ENCODE peak calls at places on chromosomes 16 and 17, in ten cellular contexts. Z is adrenal gland, K is uterus, V is heart left ventricle, A is cardiac muscle cell, T is fibroblast of mammary gland, R is pancreas, J is AG04450, H is dorsolateral prefrontal cortex, W is cardiac fibroblast. O is an unnamed sample.

GRCh38 chr16:12971216-12971615 is 69.8 kb downstream of the SHISA9 start:
- DNase-seq in Z (peak), K (no peak), V (no peak), A (no peak), T (peak), R (no peak), J (no peak), H (peak), W (no peak), O (no peak)

GRCh38 chr16:8634991-8635736 is 13.7 kb downstream of the METTL22 start:
- DNase-seq in Z (no peak), K (no peak), V (no peak), A (peak), T (peak), R (no peak), J (no peak), H (peak), W (peak), O (no peak)

GRCh38 chr16:10611825-10612342 is 31.5 kb upstream of the EMP2 start:
- DNase-seq in Z (no peak), K (no peak), V (no peak), A (no peak), T (no peak), R (no peak), J (no peak), H (no peak), W (no peak), O (no peak)

GRCh38 chr17:67431210-67432015 is 54.3 kb downstream of the PITPNC1 start:
- DNase-seq in Z (no peak), K (no peak), V (no peak), A (no peak), T (peak), R (no peak), J (no peak), H (no peak), W (peak), O (no peak)

GRCh38 chr17:4177732-4178131 is 34.7 kb downstream of the CYB5D2 start:
- DNase-seq in Z (no peak), K (no peak), V (no peak), A (no peak), T (no peak), R (no peak), J (no peak), H (no peak), W (no peak), O (no peak)

GRCh38 chr16:53952215-53953208 is 248.6 kb downstream of the FTO start:
- DNase-seq in Z (no peak), K (no peak), V (no peak), A (no peak), T (peak), R (no peak), J (no peak), H (no peak), W (peak), O (no peak)

GRCh38 chr17:73494955-73495349 is 149.3 kb downstream of the SDK2 start:
- DNase-seq in Z (no peak), K (no peak), V (no peak), A (no peak), T (no peak), R (no peak), J (no peak), H (no peak), W (no peak), O (no peak)

GRCh38 chr17:41775394-41776226 is 10.9 kb downstream of the JUP start:
- DNase-seq in Z (peak), K (no peak), V (peak), A (no peak), T (no peak), R (no peak), J (no peak), H (peak), W (no peak), O (no peak)

GRCh38 chr17:35708951-35709350 is 22.5 kb upstream of the RASL10B start:
- DNase-seq in Z (no peak), K (no peak), V (no peak), A (no peak), T (no peak), R (no peak), J (no peak), H (no peak), W (no peak), O (no peak)

GRCh38 chr17:49527927-49528651 is 33.0 kb downstream of the NGFR start:
- DNase-seq in Z (no peak), K (no peak), V (no peak), A (no peak), T (no peak), R (no peak), J (no peak), H (peak), W (no peak), O (no peak)

GRCh38 chr17:17723354-17724261 is 42.4 kb downstream of the RAI1 start:
- DNase-seq in Z (peak), K (no peak), V (no peak), A (peak), T (peak), R (no peak), J (peak), H (no peak), W (peak), O (no peak)

GRCh38 chr17:17722081-17722905 is 41.0 kb downstream of the RAI1 start:
- DNase-seq in Z (no peak), K (no peak), V (no peak), A (peak), T (peak), R (no peak), J (no peak), H (peak), W (no peak), O (no peak)

GRCh38 chr17:17724307-17724921 is 43.2 kb downstream of the RAI1 start:
- DNase-seq in Z (no peak), K (no peak), V (no peak), A (peak), T (no peak), R (no peak), J (no peak), H (no peak), W (peak), O (no peak)

GRCh38 chr17:17721140-17721668 is 39.9 kb downstream of the RAI1 start:
- DNase-seq in Z (no peak), K (no peak), V (no peak), A (no peak), T (no peak), R (no peak), J (no peak), H (no peak), W (no peak), O (no peak)

GRCh38 chr17:17722906-17723353 is 41.7 kb downstream of the RAI1 start:
- DNase-seq in Z (no peak), K (no peak), V (no peak), A (no peak), T (no peak), R (no peak), J (no peak), H (no peak), W (no peak), O (no peak)
- H3K4me3 ChIP-seq in Z (no peak), K (peak), V (no peak), A (peak), T (peak), R (no peak), J (peak), H (peak), W (peak), O (no peak)

GRCh38 chr16:57377080-57377841 is 5.0 kb downstream of the CX3CL1 start:
- DNase-seq in Z (no peak), K (no peak), V (no peak), A (no peak), T (no peak), R (no peak), J (peak), H (no peak), W (no peak), O (no peak)
- TF ChIP-seq CTCF in Z (no peak), K (no peak), V (no peak), A (no peak), T (no peak), R (no peak), J (no peak), H (no peak), W (no peak), O (no peak)

GRCh38 chr16:2027024-2028010 is 615 bp downstream of the NHERF2 start:
- DNase-seq in Z (no peak), K (no peak), V (peak), A (no peak), T (no peak), R (no peak), J (no peak), H (no peak), W (peak), O (no peak)

GRCh38 chr16:2026461-2027023 is at the start of gene NHERF2:
- DNase-seq in Z (peak), K (no peak), V (peak), A (peak), T (no peak), R (no peak), J (no peak), H (no peak), W (no peak), O (no peak)

GRCh38 chr16:2029350-2029749 is 2.6 kb downstream of the NHERF2 start:
- DNase-seq in Z (no peak), K (no peak), V (no peak), A (no peak), T (no peak), R (no peak), J (no peak), H (no peak), W (no peak), O (no peak)

GRCh38 chr16:2028620-2029220 is 2.0 kb downstream of the NHERF2 start:
- DNase-seq in Z (no peak), K (no peak), V (no peak), A (no peak), T (no peak), R (no peak), J (no peak), H (no peak), W (no peak), O (no peak)

DNA sequence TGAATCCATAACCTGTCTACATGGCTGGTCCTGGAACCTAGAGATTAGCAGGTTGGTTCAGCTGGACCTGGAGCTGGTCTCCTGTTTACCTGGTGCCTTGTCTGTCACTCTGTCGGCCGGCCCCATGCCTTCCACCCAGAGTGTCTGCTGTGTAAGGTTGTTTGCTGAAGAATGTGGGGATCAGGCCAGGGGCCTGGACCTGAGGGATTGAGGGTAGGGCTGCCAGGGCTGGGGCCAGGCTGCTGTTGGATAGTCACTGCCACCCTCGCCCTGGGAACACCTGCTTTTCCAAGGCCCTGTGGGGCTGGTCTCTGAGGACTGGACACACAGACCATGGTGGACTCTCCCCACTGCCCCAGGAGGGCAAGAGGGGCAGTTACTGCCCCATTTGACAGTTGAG is 1.4 kb downstream of the NHERF2 start:
- DNase-seq in Z (no peak), K (no peak), V (no peak), A (no peak), T (no peak), R (no peak), J (no peak), H (no peak), W (no peak), O (no peak)
- H3K4me3 ChIP-seq in Z (no peak), K (no peak), V (peak), A (no peak), T (no peak), R (no peak), J (peak), H (peak), W (peak), O (peak)

GRCh38 chr17:64621772-64622171 is 40.3 kb downstream of the SMURF2 start:
- DNase-seq in Z (no peak), K (no peak), V (no peak), A (no peak), T (no peak), R (no peak), J (no peak), H (no peak), W (no peak), O (no peak)

GRCh38 chr17:64622931-64623654 is 39.0 kb downstream of the SMURF2 start:
- DNase-seq in Z (no peak), K (no peak), V (no peak), A (no peak), T (peak), R (no peak), J (no peak), H (no peak), W (peak), O (no peak)

GRCh38 chr17:64615025-64615677 is 47.0 kb downstream of the SMURF2 start:
- DNase-seq in Z (no peak), K (no peak), V (no peak), A (no peak), T (peak), R (no peak), J (peak), H (no peak), W (peak), O (no peak)

GRCh38 chr17:64617125-64617780 is 44.9 kb downstream of the SMURF2 start:
- DNase-seq in Z (no peak), K (no peak), V (no peak), A (no peak), T (no peak), R (no peak), J (no peak), H (no peak), W (no peak), O (no peak)

GRCh38 chr17:64618848-64619247 is 43.3 kb downstream of the SMURF2 start:
- DNase-seq in Z (no peak), K (no peak), V (no peak), A (no peak), T (no peak), R (no peak), J (no peak), H (no peak), W (no peak), O (no peak)
- TF ChIP-seq CTCF in Z (no peak), K (no peak), V (no peak), A (no peak), T (no peak), R (no peak), J (no peak), H (no peak), W (no peak), O (no peak)

O was measured in LNCaP clone FGC.